ENCODE peak calls at places on chromosomes 5 and 9, in five cellular contexts. O is T follicular helper cell; W is stimulated activated CD8-positive, alpha-beta memory T cell treated with anti-CD3 and anti-CD28 coated beads, Interleukin-4, amount 100 ng/mL, for 4 hours; E is A172; H is iPS-NIHi11. T is an unnamed sample.

GRCh38 chr9:95733687-95734659 is 141.5 kb upstream of the ERCC6L2 start:
- DNase-seq in W (no peak), H (no peak), E (no peak), O (no peak), T (peak; percentile 55)

GRCh38 chr5:42858031-42858643 is 46.4 kb upstream of the SELENOP start:
- DNase-seq in H (no peak), W (no peak), E (no peak), O (no peak), T (peak; percentile 30)

GRCh38 chr5:110757118-110757729 is 18.4 kb downstream of the SLC25A46 start:
- DNase-seq in E (peak; percentile 61), O (no peak), H (peak; percentile 26), W (no peak), T (no peak)

GRCh38 chr9:127311239-127311741 is 46.7 kb downstream of the GARNL3 start:
- DNase-seq in W (no peak), O (no peak), E (peak; percentile 68), H (peak; percentile 45), T (peak; percentile 53)

GRCh38 chr9:114804504-114804903 is 1.3 kb downstream of the TNFSF15 start:
- DNase-seq in H (no peak), W (no peak), E (peak; percentile 91), O (no peak), T (peak; percentile 78)

GRCh38 chr5:91977599-91977998 is 594.5 kb upstream of the ARRDC3 start:
- DNase-seq in O (no peak), W (no peak), H (no peak), E (no peak), T (peak; percentile 57)

GRCh38 chr5:126403871-126404270 is 19.3 kb upstream of the GRAMD2B start:
- DNase-seq in H (no peak), O (no peak), W (no peak), E (no peak), T (no peak)

GRCh38 chr5:61283480-61283879 is 48.6 kb upstream of the ZSWIM6 start:
- DNase-seq in O (no peak), H (no peak), W (no peak), E (no peak), T (no peak)

GRCh38 chr9:135009051-135009560 is 78.4 kb upstream of the OLFM1 start:
- DNase-seq in E (no peak), W (no peak), O (no peak), H (no peak), T (no peak)

GRCh38 chr9:132977626-132978450 is 656 bp upstream of the GFI1B start:
- DNase-seq in O (peak; percentile 52), H (peak; percentile 82), W (peak; percentile 27), E (peak; percentile 60), T (peak; percentile 74)

GRCh38 chr5:84382363-84383295 is 2.1 kb downstream of the EDIL3 start:
- DNase-seq in O (no peak), H (peak; percentile 38), E (peak; percentile 55), W (no peak), T (peak; percentile 89)

GRCh38 chr9:13149454-13149853 is 130.0 kb downstream of the MPDZ start:
- DNase-seq in O (no peak), H (no peak), E (no peak), W (no peak), T (peak; percentile 3)

GRCh38 chr9:18799420-18799819 is 233.6 kb downstream of the SAXO1 start:
- DNase-seq in H (no peak), E (no peak), O (no peak), W (no peak), T (no peak)

GRCh38 chr5:177351392-177352329 is at the start of gene LMAN2:
- DNase-seq in H (peak; percentile 96), W (peak; percentile 74), O (peak; percentile 88), E (peak; percentile 94), T (peak; percentile 95)

GRCh38 chr9:95277509-95277908 is 40.0 kb downstream of the FANCC start:
- DNase-seq in H (no peak), W (no peak), E (no peak), O (no peak), T (no peak)

GRCh38 chr5:119315516-119315949 is 40.3 kb upstream of the TNFAIP8 start:
- DNase-seq in E (peak; percentile 48), O (no peak), H (peak; percentile 27), W (no peak), T (no peak)

GRCh38 chr9:72755836-72756235 is 197.0 kb downstream of the ALDH1A1 start:
- DNase-seq in O (no peak), H (no peak), E (no peak), W (no peak), T (no peak)

GRCh38 chr5:115816226-115817042 is at the start of gene CDO1:
- DNase-seq in O (no peak), W (no peak), H (peak; percentile 55), E (no peak), T (no peak)

T was measured in SJCRH30.